ENCODE peak calls at places on chromosomes 4 and X, in seven cellular contexts. N, U, Q, R, P, F and S are unnamed samples.

GRCh38 chr4:90209922-90210321 is 82.7 kb downstream of the CCSER1 start:
- DNase-seq in N (no peak), U (no peak), Q (no peak), R (no peak), P (no peak), F (no peak), S (no peak)

GRCh38 chr4:40909363-40909876 is 159.7 kb downstream of the NSUN7 start:
- DNase-seq in N (no peak), U (no peak), Q (peak; percentile 84), R (no peak), P (no peak), F (no peak), S (no peak)

GRCh38 chr4:154722262-154722661 is 21.5 kb upstream of the LRAT start:
- DNase-seq in N (no peak), U (no peak), Q (peak; percentile 90), R (no peak), P (no peak), F (no peak), S (no peak)

GRCh38 chrX:8201896-8202331 is 30.8 kb upstream of the VCX2 start:
- DNase-seq in N (peak; percentile 14), U (no peak), Q (no peak), R (no peak), P (no peak), F (no peak), S (no peak)

GRCh38 chr4:150306719-150307118 is 228.5 kb downstream of the DCLK2 start:
- DNase-seq in N (no peak), U (no peak), Q (no peak), R (no peak), P (no peak), F (no peak), S (no peak)

GRCh38 chr4:124952601-124953000 is 240.1 kb upstream of the ANKRD50 start:
- DNase-seq in N (no peak), U (no peak), Q (no peak), R (no peak), P (no peak), F (no peak), S (no peak)

GRCh38 chrX:129769467-129770154 is 10.1 kb upstream of the SASH3 start:
- DNase-seq in N (no peak), U (no peak), Q (no peak), R (no peak), P (peak; percentile 68), F (no peak), S (no peak)

GRCh38 chrX:124010157-124010556 is 48.7 kb downstream of the STAG2 start:
- DNase-seq in N (no peak), U (no peak), Q (peak; percentile 80), R (no peak), P (no peak), F (no peak), S (no peak)

GRCh38 chr4:118888666-118889312 is at the start of gene SYNPO2:
- DNase-seq in N (peak; percentile 79), U (peak; percentile 79), Q (peak; percentile 67), R (peak; percentile 53), P (peak; percentile 14), F (peak; percentile 69), S (peak; percentile 34)

GRCh38 chrX:22165732-22166457 is 106.8 kb upstream of the CBLL2 start:
- DNase-seq in N (no peak), U (no peak), Q (peak; percentile 19), R (no peak), P (no peak), F (no peak), S (no peak)

GRCh38 chr4:8585186-8585585 is 5.0 kb downstream of the GPR78 start:
- DNase-seq in N (no peak), U (no peak), Q (no peak), R (no peak), P (no peak), F (no peak), S (no peak)

GRCh38 chrX:129235903-129236302 is 287.4 kb downstream of the SMARCA1 start:
- DNase-seq in N (no peak), U (no peak), Q (no peak), R (no peak), P (no peak), F (no peak), S (no peak)

GRCh38 chr4:6224725-6225124 is 24.4 kb upstream of the JAKMIP1 start:
- DNase-seq in N (no peak), U (no peak), Q (no peak), R (no peak), P (no peak), F (no peak), S (no peak)

GRCh38 chrX:103913356-103914020 is 48.9 kb upstream of the TMSB15B start:
- DNase-seq in N (no peak), U (no peak), Q (peak; percentile 2), R (no peak), P (no peak), F (no peak), S (no peak)

GRCh38 chr4:13626492-13627184 is 887 bp downstream of the BOD1L1 start:
- DNase-seq in N (no peak), U (no peak), Q (peak; percentile 28), R (peak; percentile 9), P (no peak), F (no peak), S (no peak)

GRCh38 chrX:68307767-68308166 is 125.5 kb downstream of the OPHN1 start:
- DNase-seq in N (no peak), U (peak; percentile 13), Q (peak; percentile 93), R (no peak), P (no peak), F (no peak), S (no peak)

GRCh38 chr4:73312967-73313366 is 54.4 kb upstream of the ANKRD17 start:
- DNase-seq in N (no peak), U (no peak), Q (no peak), R (no peak), P (no peak), F (no peak), S (no peak)

GRCh38 chr4:150078041-150078995 is at the start of gene DCLK2:
- DNase-seq in N (peak; percentile 82), U (peak; percentile 24), Q (no peak), R (peak; percentile 15), P (no peak), F (peak; percentile 66), S (no peak)

GRCh38 chr4:13642163-13642562 is 14.6 kb upstream of the BOD1L1 start:
- DNase-seq in N (no peak), U (no peak), Q (no peak), R (no peak), P (no peak), F (no peak), S (no peak)

GRCh38 chrX:118570209-118570608 is 74.6 kb downstream of the DOCK11 start:
- DNase-seq in N (no peak), U (no peak), Q (no peak), R (no peak), P (no peak), F (no peak), S (no peak)

GRCh38 chrX:46477435-46477834 is 67.8 kb downstream of the ZNF674 start:
- DNase-seq in N (no peak), U (no peak), Q (no peak), R (no peak), P (no peak), F (no peak), S (no peak)

GRCh38 chr4:52638717-52639116 is 20.4 kb downstream of the USP46 start:
- DNase-seq in N (no peak), U (no peak), Q (no peak), R (no peak), P (no peak), F (no peak), S (no peak)

GRCh38 chrX:13432376-13432775 is 112.5 kb upstream of the ATXN3L start:
- DNase-seq in N (no peak), U (peak; percentile 64), Q (peak; percentile 64), R (no peak), P (no peak), F (no peak), S (no peak)

GRCh38 chrX:13855689-13856425 is 39.0 kb upstream of the GPM6B start:
- DNase-seq in N (no peak), U (no peak), Q (no peak), R (no peak), P (no peak), F (no peak), S (no peak)

GRCh38 chr4:16217300-16218051 is 8.8 kb downstream of the TAPT1 start:
- DNase-seq in N (no peak), U (no peak), Q (no peak), R (no peak), P (no peak), F (no peak), S (no peak)
- H3K4me1 ChIP-seq in N (peaks cover 75% of the 10 kb centered on the region), U (peaks cover 28% of the 10 kb centered on the region), Q (no peaks in the 10 kb centered on the region), R (no peaks in the 10 kb centered on the region), P (peaks cover 62% of the 10 kb centered on the region), F (no peaks in the 10 kb centered on the region), S (peaks cover 16% of the 10 kb centered on the region)

GRCh38 chr4:185662030-185662778 is 126.9 kb upstream of the PDLIM3 start:
- DNase-seq in N (no peak), U (no peak), Q (no peak), R (no peak), P (no peak), F (no peak), S (no peak)
- H3K4me1 ChIP-seq in N (no peaks in the 10 kb centered on the region), U (peaks cover 7% of the 10 kb centered on the region), Q (no peaks in the 10 kb centered on the region), R (no peaks in the 10 kb centered on the region), P (no peaks in the 10 kb centered on the region), F (no peaks in the 10 kb centered on the region), S (no peaks in the 10 kb centered on the region)

GRCh38 chrX:40131644-40132376 is 34.1 kb upstream of the BCOR start:
- DNase-seq in N (no peak), U (no peak), Q (no peak), R (peak; percentile 41), P (no peak), F (no peak), S (no peak)

GRCh38 chrX:40130207-40130606 is 32.4 kb upstream of the BCOR start:
- DNase-seq in N (no peak), U (no peak), Q (peak; percentile 74), R (no peak), P (no peak), F (no peak), S (peak; percentile 76)

GRCh38 chrX:40127052-40127451 is 29.3 kb upstream of the BCOR start:
- DNase-seq in N (no peak), U (no peak), Q (no peak), R (no peak), P (no peak), F (no peak), S (no peak)

GRCh38 chrX:40132751-40133150 is 35.0 kb upstream of the BCOR start:
- DNase-seq in N (peak; percentile 73), U (peak; percentile 70), Q (peak; percentile 65), R (peak; percentile 85), P (no peak), F (peak; percentile 55), S (peak; percentile 92)
- H3K4me1 ChIP-seq in N (peaks cover 20% of the 10 kb centered on the region), U (no peaks in the 10 kb centered on the region), Q (no peaks in the 10 kb centered on the region), R (peaks cover 33% of the 10 kb centered on the region), P (no peaks in the 10 kb centered on the region), F (no peaks in the 10 kb centered on the region), S (peaks cover 4% of the 10 kb centered on the region)

DNA sequence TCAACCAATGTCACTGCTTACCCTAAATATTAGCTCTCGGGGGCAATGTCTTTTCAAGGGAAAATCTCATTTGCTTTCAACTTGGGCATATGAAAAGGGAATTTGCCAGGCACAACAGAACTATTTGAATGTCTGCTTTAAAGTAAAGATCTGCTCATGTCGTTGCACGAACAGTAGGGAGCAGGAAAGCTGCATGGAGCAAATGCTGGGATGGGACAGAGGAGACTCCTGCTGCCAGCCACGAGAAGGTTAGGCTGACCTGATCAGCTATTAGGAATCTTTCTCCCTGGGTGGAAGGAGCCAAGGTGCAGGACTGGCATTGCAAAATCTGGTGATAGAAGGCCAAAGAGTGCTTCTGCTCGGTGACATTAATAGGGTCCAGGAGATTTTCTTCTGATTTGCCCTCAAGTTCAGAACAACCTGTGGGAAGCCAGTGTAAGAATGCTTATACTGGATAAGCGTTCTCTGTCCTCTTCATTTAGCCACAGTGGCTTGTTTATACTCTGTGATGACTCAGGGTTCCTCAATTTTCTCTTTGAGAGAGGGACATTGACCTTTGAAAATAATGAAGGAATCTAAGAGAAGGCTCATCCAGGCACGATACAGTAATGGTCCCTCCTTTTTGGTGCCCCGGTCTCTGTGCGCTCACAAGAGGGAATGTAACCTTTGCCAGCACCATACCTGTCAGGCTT is 22.9 kb downstream of the FHL1 start:
- DNase-seq in N (no peak), U (no peak), Q (no peak), R (no peak), P (no peak), F (no peak), S (no peak)
- H3K4me1 ChIP-seq in N (peaks cover 15% of the 10 kb centered on the region), U (peaks cover 34% of the 10 kb centered on the region), Q (no peaks in the 10 kb centered on the region), R (no peaks in the 10 kb centered on the region), P (no peaks in the 10 kb centered on the region), F (no peaks in the 10 kb centered on the region), S (peaks cover 41% of the 10 kb centered on the region)